ENCODE peak calls at places on chromosomes 11 and 22, in six cellular contexts. G, C, D, B, W and T are unnamed samples.

GRCh38 chr22:19473578-19473977 is 5.4 kb downstream of the UFD1 start:
- DNase-seq in G (no peak), C (no peak), D (no peak), B (no peak), W (no peak), T (no peak)

GRCh38 chr22:43448048-43448447 is 36.2 kb downstream of the MPPED1 start:
- DNase-seq in G (no peak), C (no peak), D (no peak), B (no peak), W (no peak), T (no peak)

GRCh38 chr11:35814720-35815305 is 129.0 kb upstream of the LDLRAD3 start:
- DNase-seq in G (no peak), C (no peak), D (no peak), B (peak), W (no peak), T (no peak)

GRCh38 chr22:38017939-38018885 is 33.9 kb upstream of the SOX10 start:
- DNase-seq in G (no peak), C (no peak), D (no peak), B (no peak), W (no peak), T (no peak)

GRCh38 chr11:61828629-61829407 is 718 bp downstream of the FADS2 start:
- DNase-seq in G (no peak), C (peak), D (no peak), B (no peak), W (no peak), T (peak)

GRCh38 chr11:73273246-73273890 is 1.2 kb downstream of the P2RY6 start:
- DNase-seq in G (no peak), C (no peak), D (peak), B (no peak), W (no peak), T (no peak)

GRCh38 chr11:61577383-61578118 is 3.3 kb downstream of the SYT7 start:
- DNase-seq in G (no peak), C (no peak), D (no peak), B (no peak), W (no peak), T (no peak)

GRCh38 chr11:85718991-85719807 is 33.2 kb upstream of the CCDC89 start:
- DNase-seq in G (no peak), C (no peak), D (peak), B (peak), W (no peak), T (no peak)

GRCh38 chr22:33806191-33806590 is 114.1 kb downstream of the LARGE1 start:
- DNase-seq in G (peak), C (no peak), D (no peak), B (peak), W (no peak), T (peak)

DNA sequence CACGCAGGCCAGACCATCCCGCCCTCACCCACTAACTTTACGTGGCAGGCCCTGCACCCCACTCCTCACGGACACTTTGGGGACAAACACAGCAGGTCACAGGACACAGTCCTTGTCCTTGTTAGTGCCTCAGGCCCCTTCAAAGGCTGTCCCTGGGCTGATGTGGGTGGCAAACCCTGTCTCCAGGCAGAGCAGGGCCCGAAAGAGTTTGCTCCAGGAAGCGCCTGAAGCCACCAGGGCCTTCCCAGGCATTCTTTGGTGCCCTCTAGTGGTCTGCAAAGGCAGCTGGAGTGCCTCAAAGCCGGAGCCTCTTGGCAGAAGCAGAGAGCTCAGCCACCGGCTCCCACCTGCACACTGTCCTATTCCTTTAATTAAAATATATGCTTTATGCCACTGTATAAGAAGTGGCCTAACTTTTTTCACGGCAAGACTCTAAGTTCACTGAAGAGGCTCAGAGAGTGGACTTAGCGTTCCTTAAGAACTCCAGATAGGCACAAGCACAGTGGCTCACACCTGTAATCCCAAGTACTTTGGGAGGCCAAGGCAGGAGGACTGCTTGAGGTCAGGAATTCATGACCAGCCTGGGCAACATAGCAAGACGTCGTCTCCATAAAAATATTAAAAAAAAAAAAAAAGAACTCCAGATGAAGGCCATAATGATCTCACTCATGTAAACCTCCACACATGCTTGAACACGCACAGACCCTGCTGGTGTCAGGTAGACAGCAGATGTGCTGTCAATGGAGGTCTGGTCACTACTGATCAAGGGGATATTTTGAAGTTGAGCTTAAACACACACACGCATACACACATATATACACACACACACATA is 11.1 kb downstream of the TXN2 start:
- DNase-seq in G (peak), C (peak), D (peak), B (peak), W (peak), T (peak)
- TF ChIP-seq POLR2A in G (no peak), C (no peak), D (no peak), B (peak), W (no peak), T (no peak)

DNA sequence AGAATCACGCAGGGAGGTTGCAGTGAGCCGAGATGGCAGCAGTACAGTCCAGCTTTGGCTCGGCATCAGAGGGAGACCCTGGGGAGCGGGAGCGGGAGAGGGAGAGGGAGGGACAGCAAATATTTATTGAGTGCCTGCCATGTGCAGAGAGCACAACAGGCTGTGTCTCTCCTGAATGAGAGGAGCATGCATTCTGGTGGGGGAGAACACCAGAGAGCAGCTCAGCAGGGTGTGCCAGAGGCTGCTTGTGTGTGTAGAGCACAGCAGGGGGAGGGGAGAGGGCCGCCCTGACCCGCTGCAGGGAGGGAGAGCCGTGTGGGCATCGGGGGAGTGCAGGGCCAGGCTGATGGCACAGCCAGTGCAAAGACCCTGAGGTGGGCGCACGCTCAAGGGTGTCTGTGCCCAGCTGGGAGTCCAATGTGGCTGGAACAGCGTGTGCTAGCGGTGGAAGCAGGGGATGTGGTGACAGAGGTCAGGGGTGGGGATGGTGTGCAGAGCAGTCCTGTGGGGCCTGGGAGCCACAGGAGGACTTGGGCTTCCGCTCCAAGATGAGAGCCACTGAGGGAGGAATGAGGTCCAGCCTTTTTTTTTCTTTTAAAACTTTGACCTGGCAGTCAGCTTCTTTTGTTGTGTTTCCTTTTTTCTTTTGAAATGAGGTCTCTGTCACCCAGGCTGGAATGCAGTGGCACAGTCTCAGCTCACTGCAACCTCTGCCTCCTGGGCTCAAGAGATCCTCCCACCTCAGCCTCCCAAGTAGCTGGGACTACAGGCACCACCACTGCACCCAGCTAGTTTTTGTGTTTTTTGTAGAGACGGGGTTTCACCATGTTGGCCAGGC is 12.0 kb downstream of the PPIL2 start:
- DNase-seq in G (no peak), C (no peak), D (no peak), B (no peak), W (no peak), T (no peak)
- TF ChIP-seq POLR2A in G (no peak), C (no peak), D (no peak), B (no peak), W (no peak), T (no peak)

DNA sequence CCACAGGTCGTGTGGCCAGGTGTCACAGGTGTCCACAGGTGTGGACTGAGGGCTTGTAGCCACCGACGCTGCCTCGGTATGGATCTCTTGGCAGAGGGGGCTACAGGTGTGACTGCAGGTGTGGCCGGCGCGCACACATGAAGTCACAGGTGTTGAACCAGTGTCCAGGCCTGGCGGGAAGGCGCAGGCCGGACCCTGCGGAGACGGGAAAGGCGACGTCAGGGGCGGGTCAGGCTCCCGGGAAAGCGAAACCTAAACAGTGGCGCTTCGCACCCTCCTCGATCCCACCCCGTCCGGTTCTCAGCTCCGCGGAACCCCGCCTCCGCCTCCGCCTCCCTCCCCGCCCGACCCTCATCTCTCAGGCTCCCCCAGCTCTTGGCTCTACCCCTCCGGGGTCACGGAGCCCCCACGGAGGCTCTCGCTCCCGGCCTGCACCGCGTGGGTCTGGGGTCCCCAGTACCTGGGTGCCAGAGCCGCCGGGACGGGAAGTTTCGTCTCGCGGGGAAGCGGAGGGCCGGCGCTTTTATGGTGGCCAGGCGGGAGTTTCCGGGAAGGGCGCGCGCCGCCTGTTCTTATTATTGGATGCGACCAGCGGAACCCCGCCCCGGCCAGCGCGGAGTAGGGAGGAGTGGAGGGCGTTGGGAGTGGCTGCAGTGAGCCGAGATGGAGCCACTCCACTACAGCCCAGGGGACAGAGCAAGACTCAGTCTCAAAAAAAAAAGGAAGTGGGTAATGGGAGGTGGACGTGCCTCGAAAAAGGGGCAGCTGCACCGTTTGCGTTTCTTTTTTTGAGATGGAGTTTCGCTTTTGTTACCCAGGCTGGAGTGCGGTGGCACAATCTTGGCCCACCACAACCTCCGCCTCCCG is at the start of gene IRF7:
- DNase-seq in G (peak), C (peak), D (peak), B (peak), W (peak), T (peak)
- TF ChIP-seq POLR2A in G (peak), C (peak), D (peak), B (peak), W (peak), T (peak)

DNA sequence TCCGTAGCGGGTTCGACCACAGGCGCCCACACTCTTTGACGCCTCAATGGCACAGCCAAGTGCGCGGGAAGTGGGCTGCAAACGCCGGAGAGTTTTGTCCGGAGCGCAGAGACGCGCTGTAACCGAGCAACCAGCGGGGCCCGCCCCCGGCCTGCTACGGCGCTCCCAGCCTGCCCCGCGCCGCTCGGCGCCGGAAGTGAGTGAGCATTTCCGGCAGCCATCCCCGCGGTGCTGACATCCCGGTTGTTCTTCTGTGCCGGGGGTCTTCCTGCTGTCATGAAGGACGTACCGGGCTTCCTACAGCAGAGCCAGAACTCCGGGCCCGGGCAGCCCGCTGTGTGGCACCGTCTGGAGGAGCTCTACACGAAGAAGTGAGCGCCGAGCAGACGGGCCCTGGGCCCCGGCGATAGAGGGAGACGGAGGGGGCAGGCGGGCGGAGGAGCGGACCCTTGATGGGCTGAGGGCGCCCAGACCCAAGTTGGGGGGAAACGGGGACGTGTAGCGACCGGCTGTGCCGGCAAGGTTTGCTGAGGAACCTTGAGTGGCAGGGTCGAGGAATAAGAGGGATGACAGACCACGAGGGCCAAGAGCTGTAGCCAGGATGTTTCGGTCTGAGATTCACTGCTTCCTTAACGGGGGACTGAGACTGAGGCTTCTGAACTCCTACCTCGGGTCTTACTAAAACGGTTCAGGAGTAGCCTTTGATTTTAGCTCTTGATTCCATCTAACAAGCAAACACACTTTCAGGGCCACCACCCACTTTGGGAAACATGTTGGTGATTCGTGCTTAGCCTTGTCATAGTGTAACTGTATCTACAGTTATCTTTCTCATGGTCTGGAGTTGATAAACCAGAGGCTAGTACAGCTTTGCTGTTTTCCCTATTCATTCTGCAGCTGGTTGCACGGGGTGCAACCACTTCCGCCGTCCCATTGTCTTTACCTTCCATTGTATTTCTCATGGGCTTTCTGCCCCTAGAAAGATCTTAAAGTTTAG is at the start of gene PSMD13:
- DNase-seq in G (peak), C (peak), D (peak), B (peak), W (peak), T (peak)
- TF ChIP-seq POLR2A in G (peak), C (peak), D (no peak), B (peak), W (no peak), T (peak)

DNA sequence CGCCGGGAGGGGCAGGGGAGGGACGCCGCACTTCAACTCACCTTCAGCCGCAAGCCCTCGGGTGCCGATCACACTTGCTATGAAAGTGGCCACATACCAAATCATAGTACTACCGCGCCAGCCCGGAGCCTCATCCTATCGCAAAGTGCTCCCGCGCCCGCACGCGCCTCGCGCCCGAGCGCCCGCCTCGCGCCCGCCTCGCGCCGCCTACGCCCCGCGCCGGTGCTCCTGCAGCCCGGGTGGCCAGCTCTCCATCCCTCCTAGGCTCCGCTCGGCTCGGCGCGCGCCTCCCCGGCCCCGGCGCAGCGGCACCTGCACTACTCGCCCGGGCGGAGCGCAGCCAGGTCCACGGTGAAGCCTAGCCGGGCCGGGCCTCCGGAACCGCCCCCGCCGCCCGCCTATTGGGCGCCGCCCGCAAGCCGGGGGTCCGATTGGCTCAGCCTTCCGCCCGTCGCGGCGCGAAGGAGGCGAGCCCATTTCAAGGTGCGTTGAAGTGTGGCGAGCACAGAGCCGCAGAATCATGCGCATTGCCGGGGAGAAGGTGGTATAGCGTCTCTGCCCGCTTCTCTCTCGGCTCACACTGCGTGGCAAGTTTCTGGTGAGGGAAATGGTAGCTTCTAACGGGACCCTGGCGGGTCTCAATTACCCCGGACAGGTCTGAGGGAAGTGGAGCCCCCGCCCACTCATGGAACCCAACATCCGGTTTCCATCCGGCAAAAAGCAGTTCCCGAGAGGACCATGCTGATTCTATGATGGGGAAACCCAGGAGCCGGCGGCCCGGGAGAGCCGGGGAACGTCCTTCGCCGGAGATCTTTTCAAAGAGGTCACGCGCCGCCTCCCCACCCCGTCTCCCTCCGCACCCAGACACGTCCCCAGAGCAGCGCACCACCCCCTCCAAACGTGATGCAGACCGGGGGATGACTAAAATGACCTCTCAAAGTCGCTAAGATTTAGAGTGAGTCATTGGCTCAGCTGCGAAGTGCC is at the start of gene IGSF9B:
- DNase-seq in G (peak), C (peak), D (peak), B (peak), W (peak), T (peak)
- TF ChIP-seq POLR2A in G (no peak), C (peak), D (no peak), B (no peak), W (no peak), T (no peak)

DNA sequence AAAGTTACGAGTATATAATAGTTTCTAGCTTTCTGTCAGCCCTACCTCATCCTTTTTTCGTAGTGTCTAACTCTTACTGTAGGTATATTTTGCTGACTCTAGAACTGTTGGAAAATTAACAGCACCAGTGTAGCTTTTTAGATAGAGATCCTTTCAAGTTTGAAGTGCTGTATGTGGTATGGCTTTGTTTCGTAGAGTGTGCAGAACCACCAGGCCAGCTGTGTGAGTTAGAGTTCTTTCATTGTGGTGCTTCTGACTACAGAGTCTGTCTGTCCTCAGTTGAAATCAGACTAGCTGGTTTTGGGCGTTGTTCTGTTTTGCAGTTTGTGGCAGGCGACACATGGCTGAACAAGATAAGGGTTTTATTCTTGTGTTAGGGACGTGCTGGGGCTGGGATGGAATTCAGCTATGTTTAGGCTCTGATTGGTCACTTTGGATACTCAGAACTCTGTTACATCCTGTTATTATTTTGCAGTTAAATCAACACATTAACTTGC is 3.2 kb downstream of the ARHGEF12 start:
- DNase-seq in G (peak), C (no peak), D (no peak), B (peak), W (no peak), T (no peak)
- TF ChIP-seq POLR2A in G (no peak), C (no peak), D (no peak), B (no peak), W (no peak), T (no peak)

GRCh38 chr11:75813126-75813525 is 1.9 kb upstream of the UVRAG start:
- DNase-seq in G (no peak), C (no peak), D (no peak), B (no peak), W (no peak), T (no peak)

GRCh38 chr11:75812542-75813040 is 2.4 kb upstream of the UVRAG start:
- DNase-seq in G (no peak), C (no peak), D (no peak), B (no peak), W (no peak), T (no peak)

GRCh38 chr11:75814369-75814685 is 683 bp upstream of the UVRAG start:
- DNase-seq in G (no peak), C (no peak), D (no peak), B (no peak), W (no peak), T (no peak)

GRCh38 chr11:75814686-75815344 is at the start of gene UVRAG:
- DNase-seq in G (peak), C (peak), D (peak), B (peak), W (peak), T (peak)

DNA sequence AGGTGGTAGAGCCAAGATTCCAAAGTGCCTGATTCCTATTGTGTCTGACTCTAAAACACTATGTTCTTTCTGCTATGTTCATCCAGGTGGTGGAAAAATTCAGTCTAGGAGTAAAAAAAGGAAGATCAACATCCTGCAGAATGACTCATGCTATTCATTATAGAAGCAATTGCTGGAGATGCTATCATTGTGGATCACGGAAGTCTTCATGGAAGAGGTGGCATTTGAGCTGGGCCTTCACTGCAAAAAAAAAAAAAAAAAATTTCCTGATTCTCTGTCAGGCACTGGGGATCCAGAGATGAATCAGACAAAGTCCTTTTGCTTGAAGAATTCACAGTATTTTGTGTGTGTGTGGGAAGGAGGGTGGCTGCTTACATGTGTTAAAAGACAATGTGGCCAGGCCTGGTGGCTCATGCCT is 1.4 kb upstream of the UVRAG start:
- DNase-seq in G (no peak), C (no peak), D (no peak), B (peak), W (no peak), T (no peak)
- TF ChIP-seq POLR2A in G (no peak), C (no peak), D (no peak), B (no peak), W (no peak), T (no peak)